ENCODE peak calls at places on chromosomes 7 and 10, in six cellular contexts. X is thoracic aorta; T is gastrocnemius medialis; H is activated T-cell treated with anti-CD3 and anti-CD28 coated beads, Interleukin-2, amount 50 U/mL, for 72 hours; J is GM12878; W is left cardiac atrium. M is an unnamed sample.

GRCh38 chr10:112362833-112363232 is 11.1 kb upstream of the ACSL5 start:
- ATAC-seq in W (peak), H (no peak), J (no peak), X (no peak), T (peak), M (no peak)

GRCh38 chr10:33623677-33624076 is 289.2 kb upstream of the NRP1 start:
- ATAC-seq in J (no peak), T (peak), W (peak), H (no peak), X (no peak), M (no peak)

GRCh38 chr7:35694161-35694783 is 663 bp downstream of the HERPUD2 start:
- ATAC-seq in J (peak), T (peak), H (peak), X (peak), W (peak), M (peak)

GRCh38 chr7:37729160-37729559 is 45.6 kb downstream of the GPR141 start:
- ATAC-seq in H (no peak), X (peak), W (peak), J (no peak), T (no peak), M (no peak)

GRCh38 chr7:1844336-1844955 is 174.4 kb downstream of the ELFN1 start:
- ATAC-seq in H (no peak), T (no peak), X (no peak), J (no peak), W (no peak), M (no peak)

GRCh38 chr7:101223528-101223927 is 5.6 kb downstream of the ZNHIT1 start:
- ATAC-seq in H (no peak), W (no peak), X (no peak), T (no peak), J (no peak), M (no peak)

GRCh38 chr7:5470721-5471311 is 47.2 kb upstream of the TNRC18 start:
- ATAC-seq in T (no peak), X (no peak), W (peak), H (no peak), J (no peak), M (no peak)

GRCh38 chr7:70354409-70355169 is 756.3 kb downstream of the AUTS2 start:
- ATAC-seq in X (no peak), H (no peak), J (no peak), W (no peak), T (no peak), M (peak)

GRCh38 chr7:141071260-141071854 is 2.5 kb upstream of the TMEM178B start:
- ATAC-seq in X (no peak), W (no peak), T (peak), H (peak), J (no peak), M (peak)

GRCh38 chr7:140631602-140632001 is 9.0 kb downstream of the DENND2A start:
- ATAC-seq in W (peak), J (no peak), T (peak), H (no peak), X (no peak), M (no peak)

M was measured in activated T-helper 17 cell treated with anti-CD3 and anti-CD28 coated beads, Interleukin-2, amount 50 U/mL, for 72 hours.